ENCODE peak calls at places on chromosomes 16 and 17, in seven cellular contexts. X is upper lobe of right lung, C is sigmoid colon, L is A549, Y is fibroblast of villous mesenchyme, O is left ventricle myocardium inferior, B is IMR-90. I is an unnamed sample.

GRCh38 chr17:65567566-65567965 is 6.1 kb upstream of the AXIN2 start:
- DNase-seq in X (no peak), C (no peak), L (no peak), Y (no peak), O (no peak), B (no peak), I (no peak)

GRCh38 chr16:17397499-17397891 is 73.3 kb downstream of the XYLT1 start:
- DNase-seq in X (no peak), C (no peak), L (peak), Y (peak), O (no peak), B (peak), I (peak)

GRCh38 chr17:67606471-67606870 is 111.3 kb upstream of the NOL11 start:
- DNase-seq in X (no peak), C (no peak), L (no peak), Y (no peak), O (peak), B (peak), I (no peak)

GRCh38 chr17:2266045-2266864 is 37.3 kb downstream of the SMG6 start:
- DNase-seq in X (no peak), C (no peak), L (no peak), Y (no peak), O (no peak), B (no peak), I (no peak)

GRCh38 chr16:52435573-52435972 is 111.4 kb downstream of the TOX3 start:
- DNase-seq in X (no peak), C (no peak), L (no peak), Y (no peak), O (no peak), B (no peak), I (no peak)

GRCh38 chr17:31433091-31433790 is 41.8 kb downstream of the RAB11FIP4 start:
- DNase-seq in X (no peak), C (no peak), L (no peak), Y (no peak), O (no peak), B (no peak), I (no peak)

GRCh38 chr16:27378871-27379580 is 22.9 kb upstream of the IL21R start:
- DNase-seq in X (no peak), C (no peak), L (no peak), Y (no peak), O (no peak), B (peak), I (no peak)

GRCh38 chr16:27257271-27257670 is 11.3 kb downstream of the NSMCE1 start:
- DNase-seq in X (no peak), C (no peak), L (no peak), Y (no peak), O (no peak), B (no peak), I (no peak)

GRCh38 chr16:5551909-5552308 is 454.3 kb upstream of the EEF2KMT start:
- DNase-seq in X (no peak), C (no peak), L (no peak), Y (no peak), O (no peak), B (no peak), I (no peak)

GRCh38 chr17:77120866-77121265 is 19.9 kb upstream of the SEC14L1 start:
- DNase-seq in X (no peak), C (no peak), L (no peak), Y (no peak), O (peak), B (no peak), I (no peak)

GRCh38 chr16:18965555-18965954 is 18.2 kb upstream of the TMC7 start:
- DNase-seq in X (no peak), C (no peak), L (no peak), Y (no peak), O (no peak), B (no peak), I (no peak)

GRCh38 chr17:40323731-40324650 is 15.0 kb downstream of the RARA start:
- DNase-seq in X (no peak), C (peak), L (no peak), Y (no peak), O (peak), B (peak), I (no peak)

GRCh38 chr16:30551781-30552180 is 6.4 kb downstream of the ZNF764 start:
- DNase-seq in X (peak), C (no peak), L (no peak), Y (no peak), O (no peak), B (no peak), I (no peak)

GRCh38 chr17:36068524-36068923 is 4.5 kb downstream of the CCL18 start:
- DNase-seq in X (no peak), C (no peak), L (no peak), Y (no peak), O (no peak), B (no peak), I (no peak)

GRCh38 chr16:88533945-88534641 is 36.1 kb upstream of the ZC3H18 start:
- DNase-seq in X (peak), C (peak), L (peak), Y (peak), O (peak), B (peak), I (peak)

GRCh38 chr17:28745052-28745776 is 1.4 kb downstream of the TRAF4 start:
- DNase-seq in X (no peak), C (peak), L (no peak), Y (peak), O (no peak), B (peak), I (peak)

GRCh38 chr16:13186813-13187212 is 285.4 kb downstream of the SHISA9 start:
- DNase-seq in X (no peak), C (no peak), L (no peak), Y (no peak), O (no peak), B (no peak), I (peak)

GRCh38 chr17:64069143-64069542 is 48.7 kb upstream of the ICAM2 start:
- DNase-seq in X (no peak), C (no peak), L (no peak), Y (no peak), O (no peak), B (no peak), I (no peak)

GRCh38 chr16:86614699-86615098 is 36.4 kb downstream of the FOXL1 start:
- DNase-seq in X (no peak), C (no peak), L (no peak), Y (no peak), O (no peak), B (no peak), I (no peak)

GRCh38 chr17:13597723-13598347 is 3.9 kb downstream of the HS3ST3A1 start:
- DNase-seq in X (no peak), C (no peak), L (peak), Y (peak), O (no peak), B (peak), I (peak)

GRCh38 chr16:73390936-73391335 is 343.0 kb upstream of the ZFHX3 start:
- DNase-seq in X (no peak), C (no peak), L (no peak), Y (no peak), O (no peak), B (peak), I (peak)

GRCh38 chr17:15123593-15124590 is 141.2 kb downstream of the PMP22 start:
- DNase-seq in X (no peak), C (no peak), L (no peak), Y (no peak), O (no peak), B (peak), I (no peak)

GRCh38 chr17:36665417-36665816 is 64.0 kb downstream of the MRM1 start:
- DNase-seq in X (no peak), C (no peak), L (peak), Y (no peak), O (no peak), B (no peak), I (peak)

GRCh38 chr17:77620282-77620681 is 338.2 kb upstream of the TNRC6C start:
- DNase-seq in X (no peak), C (no peak), L (no peak), Y (no peak), O (no peak), B (no peak), I (no peak)

GRCh38 chr17:21814776-21815175 is 122.5 kb downstream of the KCNJ18 start:
- DNase-seq in X (no peak), C (no peak), L (no peak), Y (no peak), O (no peak), B (no peak), I (no peak)

GRCh38 chr16:82603784-82604411 is 22.9 kb upstream of the CDH13 start:
- DNase-seq in X (no peak), C (no peak), L (no peak), Y (peak), O (peak), B (peak), I (peak)

GRCh38 chr16:86924537-86924936 is 346.2 kb downstream of the FOXL1 start:
- DNase-seq in X (no peak), C (no peak), L (no peak), Y (peak), O (no peak), B (peak), I (peak)

GRCh38 chr16:50302472-50303005 is 36.2 kb downstream of the ADCY7 start:
- DNase-seq in X (peak), C (peak), L (no peak), Y (no peak), O (no peak), B (no peak), I (no peak)

GRCh38 chr17:40122466-40122943 is 734 bp downstream of the MSL1 start:
- DNase-seq in X (peak), C (peak), L (peak), Y (peak), O (peak), B (peak), I (peak)

GRCh38 chr16:57667526-57668258 is 414 bp upstream of the ADGRG3 start:
- DNase-seq in X (peak), C (no peak), L (no peak), Y (peak), O (peak), B (peak), I (peak)

GRCh38 chr16:57372372-57373116 is at the start of gene CX3CL1:
- DNase-seq in X (peak), C (peak), L (no peak), Y (peak), O (peak), B (peak), I (no peak)

GRCh38 chr17:64638552-64639198 is 23.4 kb downstream of the SMURF2 start:
- DNase-seq in X (no peak), C (no peak), L (no peak), Y (no peak), O (no peak), B (peak), I (no peak)

GRCh38 chr16:18816286-18816685 is 14.9 kb upstream of the ARL6IP1 start:
- DNase-seq in X (no peak), C (no peak), L (no peak), Y (no peak), O (no peak), B (no peak), I (no peak)

GRCh38 chr17:76121932-76122383 is 18.4 kb upstream of the EXOC7 start:
- DNase-seq in X (no peak), C (peak), L (no peak), Y (no peak), O (no peak), B (no peak), I (no peak)

GRCh38 chr16:17469011-17469741 is 1.6 kb downstream of the XYLT1 start:
- DNase-seq in X (no peak), C (no peak), L (no peak), Y (peak), O (no peak), B (peak), I (no peak)

GRCh38 chr16:53974484-53975115 is 270.6 kb downstream of the FTO start:
- DNase-seq in X (no peak), C (no peak), L (no peak), Y (peak), O (no peak), B (peak), I (peak)

DNA sequence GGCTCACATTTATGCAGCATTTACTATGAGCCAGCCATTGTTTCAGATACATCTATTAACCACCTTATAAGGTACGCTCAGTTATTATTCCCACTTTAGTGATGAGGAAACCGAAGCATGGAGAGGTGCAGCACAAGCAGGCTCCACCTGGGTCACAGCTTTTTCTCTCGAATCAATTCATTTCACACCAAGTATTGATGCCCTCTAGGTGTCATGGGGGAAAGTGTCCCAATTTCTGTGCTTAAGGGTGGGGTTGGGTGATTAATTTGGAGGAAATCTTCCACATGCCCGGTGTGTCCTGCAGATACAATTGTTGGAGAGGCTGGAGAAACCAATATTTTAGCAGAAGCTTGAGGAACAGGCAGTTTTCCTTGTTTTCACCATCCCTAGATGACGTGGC is 62.7 kb upstream of the DNAJA2 start:
- DNase-seq in X (no peak), C (no peak), L (peak), Y (no peak), O (no peak), B (no peak), I (no peak)
- TF ChIP-seq CTCF in X (no peak), C (no peak), L (no peak), Y (no peak), O (no peak), B (no peak), I (no peak)

GRCh38 chr16:80968386-80969113 is 38.1 kb downstream of the CMC2 start:
- DNase-seq in X (no peak), C (no peak), L (peak), Y (no peak), O (no peak), B (peak), I (peak)
- TF ChIP-seq CTCF in X (no peak), C (no peak), L (no peak), Y (peak), O (no peak), B (no peak), I (no peak)

GRCh38 chr17:61005358-61005757 is 327.7 kb downstream of the BCAS3 start:
- DNase-seq in X (no peak), C (no peak), L (no peak), Y (peak), O (no peak), B (no peak), I (no peak)

GRCh38 chr17:61002316-61002736 is 324.7 kb downstream of the BCAS3 start:
- DNase-seq in X (no peak), C (no peak), L (peak), Y (peak), O (no peak), B (peak), I (peak)

GRCh38 chr17:61000911-61001310 is 323.3 kb downstream of the BCAS3 start:
- DNase-seq in X (no peak), C (no peak), L (no peak), Y (peak), O (no peak), B (peak), I (peak)
- TF ChIP-seq CTCF in X (peak), C (no peak), L (peak), Y (peak), O (peak), B (peak), I (no peak)

DNA sequence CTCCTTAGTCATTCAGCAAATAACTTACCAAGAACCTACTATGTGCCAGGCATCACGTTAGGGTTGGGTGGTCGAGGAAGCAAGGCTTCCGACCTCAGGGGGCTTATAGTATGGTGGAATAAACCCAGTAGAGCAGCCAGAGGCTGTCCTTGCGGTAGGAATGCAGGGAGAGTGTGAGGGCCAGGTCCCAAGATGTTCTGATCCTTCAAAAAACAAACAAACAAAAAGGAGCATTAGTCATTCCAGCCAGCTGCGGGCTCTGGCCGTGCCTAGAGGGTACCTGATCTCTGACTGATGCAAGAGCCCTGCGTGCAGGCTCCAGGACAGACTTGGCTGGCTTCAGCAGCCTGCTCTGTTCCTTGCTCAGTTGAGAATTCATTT is 18.2 kb downstream of the CYB5D2 start:
- DNase-seq in X (no peak), C (no peak), L (peak), Y (peak), O (no peak), B (peak), I (peak)
- TF ChIP-seq CTCF in X (peak), C (no peak), L (no peak), Y (peak), O (no peak), B (peak), I (peak)

GRCh38 chr16:85557083-85557975 is 55.8 kb upstream of the GSE1 start:
- DNase-seq in X (peak), C (no peak), L (peak), Y (no peak), O (no peak), B (no peak), I (peak)
- TF ChIP-seq CTCF in X (no peak), C (peak), L (peak), Y (peak), O (no peak), B (peak), I (peak)

GRCh38 chr17:74566132-74566753 is 1.1 kb downstream of the CD300H start:
- DNase-seq in X (no peak), C (no peak), L (peak), Y (peak), O (no peak), B (no peak), I (peak)
- TF ChIP-seq CTCF in X (peak), C (peak), L (peak), Y (peak), O (peak), B (no peak), I (peak)

GRCh38 chr17:49618112-49618611 is 42.5 kb downstream of the NXPH3 start:
- DNase-seq in X (no peak), C (no peak), L (no peak), Y (peak), O (no peak), B (peak), I (no peak)

GRCh38 chr17:49612721-49613120 is 37.0 kb downstream of the NXPH3 start:
- DNase-seq in X (no peak), C (no peak), L (no peak), Y (peak), O (no peak), B (no peak), I (no peak)

GRCh38 chr17:49616546-49617205 is 41.0 kb downstream of the NXPH3 start:
- DNase-seq in X (no peak), C (peak), L (no peak), Y (peak), O (peak), B (no peak), I (no peak)

GRCh38 chr17:49610883-49611584 is 35.4 kb downstream of the NXPH3 start:
- DNase-seq in X (no peak), C (no peak), L (no peak), Y (peak), O (no peak), B (no peak), I (peak)

DNA sequence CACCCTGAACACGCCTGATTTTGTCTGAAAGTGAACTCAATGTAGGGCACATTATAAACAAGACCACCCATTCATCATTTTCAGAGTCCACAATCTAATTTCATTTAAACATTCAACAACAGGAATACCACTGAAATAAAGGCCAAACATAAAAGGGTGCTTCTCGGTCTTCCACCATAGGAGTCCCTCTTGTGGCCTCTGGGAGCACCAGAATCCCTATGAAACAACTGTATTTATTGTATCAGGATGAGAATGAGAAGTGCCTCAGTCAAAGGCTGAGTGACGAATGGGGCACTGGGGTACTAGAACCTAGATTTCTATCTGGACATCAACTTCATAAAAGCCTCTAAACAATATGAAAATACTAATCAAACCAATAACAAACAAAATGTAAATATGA is 40.4 kb downstream of the NXPH3 start:
- DNase-seq in X (no peak), C (no peak), L (peak), Y (no peak), O (no peak), B (no peak), I (peak)
- TF ChIP-seq CTCF in X (peak), C (peak), L (no peak), Y (peak), O (peak), B (peak), I (no peak)

DNA sequence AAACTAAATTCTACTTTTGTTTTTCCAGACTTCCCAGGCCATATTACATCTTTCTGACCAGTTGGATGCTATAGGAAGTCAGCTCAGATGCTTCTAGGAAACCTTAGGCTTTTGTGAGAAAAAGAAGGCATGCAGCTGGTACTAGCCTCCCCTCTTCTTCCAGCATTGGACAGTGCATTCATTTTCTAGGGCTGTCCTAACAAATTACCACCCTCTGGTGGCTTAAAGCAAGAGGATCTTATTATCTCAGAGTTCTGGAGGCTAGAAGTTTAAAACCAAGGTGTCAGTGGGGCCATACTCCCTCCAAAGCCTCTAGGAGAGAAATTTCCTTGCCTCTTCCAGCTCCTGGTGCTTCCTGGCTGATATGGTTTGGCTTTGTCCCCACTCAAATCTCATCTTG is 467.8 kb downstream of the SLC39A11 start:
- DNase-seq in X (no peak), C (no peak), L (no peak), Y (no peak), O (no peak), B (no peak), I (no peak)
- TF ChIP-seq CTCF in X (no peak), C (no peak), L (no peak), Y (no peak), O (no peak), B (no peak), I (no peak)

GRCh38 chr16:65196696-65197095 is 74.8 kb upstream of the CDH11 start:
- DNase-seq in X (no peak), C (no peak), L (no peak), Y (no peak), O (no peak), B (no peak), I (no peak)
- TF ChIP-seq CTCF in X (no peak), C (no peak), L (no peak), Y (no peak), O (no peak), B (no peak), I (no peak)

GRCh38 chr16:55465077-55465896 is 13.7 kb upstream of the MMP2 start:
- DNase-seq in X (peak), C (peak), L (peak), Y (peak), O (peak), B (peak), I (peak)
- TF ChIP-seq CTCF in X (peak), C (peak), L (peak), Y (peak), O (peak), B (peak), I (peak)